ENCODE peak calls at places on chromosomes 11 and 22, in nine cellular contexts. H, D, O, Y, U, T, C, M and F are unnamed samples.

GRCh38 chr22:33756508-33756949 is 163.7 kb downstream of the LARGE1 start:
- DNase-seq in U (no peak), M (no peak), H (no peak), O (no peak), C (no peak), Y (no peak), T (no peak), D (no peak), F (no peak)

GRCh38 chr11:100863080-100863581 is 176.0 kb downstream of the ARHGAP42 start:
- DNase-seq in U (peak), D (peak), O (peak), H (no peak), Y (no peak), M (peak), T (no peak), C (no peak), F (no peak)

GRCh38 chr11:73242291-73243092 is 24.4 kb downstream of the P2RY2 start:
- DNase-seq in Y (peak), O (peak), D (peak), U (no peak), T (peak), H (peak), M (peak), C (peak), F (peak)

GRCh38 chr22:30025187-30025586 is 55.1 kb upstream of the HORMAD2 start:
- DNase-seq in Y (no peak), T (no peak), H (no peak), M (no peak), O (no peak), C (no peak), D (no peak), U (no peak), F (no peak)

GRCh38 chr22:43148581-43148980 is 2.8 kb upstream of the TSPO start:
- DNase-seq in H (no peak), C (no peak), Y (no peak), D (no peak), M (no peak), T (no peak), U (no peak), O (no peak), F (no peak)

GRCh38 chr11:34647131-34647530 is 26.2 kb downstream of the EHF start:
- DNase-seq in O (no peak), C (no peak), H (no peak), U (no peak), Y (no peak), T (no peak), M (no peak), D (no peak), F (no peak)

GRCh38 chr11:59668950-59669610 is at the start of gene PATL1:
- DNase-seq in U (peak), O (peak), H (peak), Y (peak), T (peak), D (peak), M (peak), C (peak), F (peak)

GRCh38 chr11:34682822-34683221 is 61.9 kb downstream of the EHF start:
- DNase-seq in D (peak), U (peak), T (no peak), H (no peak), C (no peak), O (no peak), M (peak), Y (peak), F (peak)

GRCh38 chr22:19892249-19892879 is 37.7 kb upstream of the GNB1L start:
- DNase-seq in D (peak), H (peak), M (no peak), C (no peak), Y (no peak), U (no peak), T (no peak), O (no peak), F (peak)

GRCh38 chr11:74521666-74522252 is 28.2 kb upstream of the LIPT2 start:
- DNase-seq in D (no peak), O (no peak), T (no peak), M (no peak), Y (no peak), C (no peak), H (no peak), U (no peak), F (no peak)

GRCh38 chr11:800473-800872 is 2.4 kb upstream of the SLC25A22 start:
- DNase-seq in M (no peak), Y (no peak), C (no peak), O (no peak), T (no peak), U (no peak), D (no peak), H (no peak), F (no peak)

GRCh38 chr11:7016011-7016410 is 4.1 kb downstream of the ZNF214 start:
- DNase-seq in C (no peak), D (no peak), O (no peak), Y (no peak), U (no peak), H (no peak), M (no peak), T (no peak), F (no peak)

GRCh38 chr11:97463891-97464290 is 1074.1 kb downstream of the JRKL start:
- DNase-seq in Y (no peak), H (no peak), U (no peak), C (no peak), O (no peak), T (no peak), D (no peak), M (no peak), F (no peak)